ENCODE peak calls at places on chromosome 19, in nine cellular contexts. One of them, this sample, is unnamed. For H3K4me1, the result is how much of the 10 kb centered on the place peaks cover.

GRCh38 chr19:39264306-39265290 is 3.6 kb upstream of the IFNL2 start:
- DNase-seq in HCT116: no peak
- DNase-seq in tibial nerve: no peak
- DNase-seq in naive thymus-derived CD4-positive, alpha-beta T cell: no peak
- DNase-seq in fibroblast of lung: peak
- DNase-seq in Caco-2: no peak
- DNase-seq in tibial artery: no peak
- DNase-seq in IMR-90: no peak
- DNase-seq in psoas muscle: no peak
- DNase-seq in this sample: no peak

GRCh38 chr19:32201661-32202060 is 143.7 kb upstream of the ZNF507 start:
- DNase-seq in HCT116: no peak
- DNase-seq in fibroblast of lung: no peak
- DNase-seq in tibial artery: no peak
- DNase-seq in IMR-90: no peak
- DNase-seq in psoas muscle: no peak
- DNase-seq in tibial nerve: no peak
- DNase-seq in Caco-2: no peak
- DNase-seq in naive thymus-derived CD4-positive, alpha-beta T cell: no peak
- DNase-seq in this sample: no peak

GRCh38 chr19:21699197-21699596 is 68.2 kb downstream of the ZNF100 start:
- DNase-seq in HCT116: no peak
- DNase-seq in IMR-90: no peak
- DNase-seq in fibroblast of lung: no peak
- DNase-seq in naive thymus-derived CD4-positive, alpha-beta T cell: no peak
- DNase-seq in Caco-2: no peak
- DNase-seq in tibial artery: no peak
- DNase-seq in psoas muscle: no peak
- DNase-seq in tibial nerve: no peak
- DNase-seq in this sample: no peak

GRCh38 chr19:48350856-48351255 is 12.9 kb downstream of the TMEM143 start:
- DNase-seq in tibial artery: no peak
- DNase-seq in naive thymus-derived CD4-positive, alpha-beta T cell: no peak
- DNase-seq in HCT116: no peak
- DNase-seq in IMR-90: no peak
- DNase-seq in fibroblast of lung: no peak
- DNase-seq in tibial nerve: no peak
- DNase-seq in Caco-2: no peak
- DNase-seq in psoas muscle: no peak
- DNase-seq in this sample: no peak

GRCh38 chr19:45613926-45614725 is 12.1 kb upstream of the GPR4 start:
- DNase-seq in psoas muscle: no peak
- DNase-seq in fibroblast of lung: peak
- DNase-seq in Caco-2: peak
- DNase-seq in tibial artery: no peak
- DNase-seq in HCT116: peak
- DNase-seq in tibial nerve: no peak
- DNase-seq in naive thymus-derived CD4-positive, alpha-beta T cell: no peak
- DNase-seq in IMR-90: peak
- DNase-seq in this sample: no peak

GRCh38 chr19:1532003-1532402 is 8.1 kb downstream of the PLK5 start:
- DNase-seq in psoas muscle: no peak
- DNase-seq in naive thymus-derived CD4-positive, alpha-beta T cell: no peak
- DNase-seq in tibial nerve: no peak
- DNase-seq in HCT116: no peak
- DNase-seq in tibial artery: no peak
- DNase-seq in fibroblast of lung: no peak
- DNase-seq in Caco-2: no peak
- DNase-seq in IMR-90: no peak
- DNase-seq in this sample: no peak

GRCh38 chr19:3366761-3367571 is 583 bp downstream of the NFIC start:
- DNase-seq in tibial artery: peak
- DNase-seq in HCT116: no peak
- DNase-seq in tibial nerve: no peak
- DNase-seq in Caco-2: no peak
- DNase-seq in IMR-90: no peak
- DNase-seq in psoas muscle: peak
- DNase-seq in naive thymus-derived CD4-positive, alpha-beta T cell: no peak
- DNase-seq in fibroblast of lung: no peak
- DNase-seq in this sample: peak

GRCh38 chr19:45442927-45443461 is 19.3 kb upstream of the ERCC1 start:
- DNase-seq in naive thymus-derived CD4-positive, alpha-beta T cell: no peak
- DNase-seq in IMR-90: peak
- DNase-seq in HCT116: no peak
- DNase-seq in psoas muscle: no peak
- DNase-seq in tibial nerve: peak
- DNase-seq in Caco-2: peak
- DNase-seq in fibroblast of lung: peak
- DNase-seq in tibial artery: peak
- DNase-seq in this sample: peak

GRCh38 chr19:17873661-17874422 is 2.1 kb downstream of the SLC5A5 start:
- DNase-seq in naive thymus-derived CD4-positive, alpha-beta T cell: peak
- DNase-seq in tibial nerve: no peak
- DNase-seq in fibroblast of lung: no peak
- DNase-seq in IMR-90: no peak
- DNase-seq in Caco-2: peak
- DNase-seq in HCT116: peak
- DNase-seq in psoas muscle: no peak
- DNase-seq in tibial artery: no peak
- DNase-seq in this sample: no peak

GRCh38 chr19:17755977-17756670 is 4.8 kb downstream of the FCHO1 start:
- DNase-seq in Caco-2: peak
- DNase-seq in HCT116: no peak
- DNase-seq in tibial nerve: no peak
- DNase-seq in tibial artery: no peak
- DNase-seq in psoas muscle: no peak
- DNase-seq in fibroblast of lung: peak
- DNase-seq in IMR-90: peak
- DNase-seq in naive thymus-derived CD4-positive, alpha-beta T cell: no peak
- DNase-seq in this sample: no peak

GRCh38 chr19:58326501-58326913 is 287 bp upstream of the ZSCAN22 start:
- DNase-seq in HCT116: no peak
- DNase-seq in tibial artery: no peak
- DNase-seq in psoas muscle: no peak
- DNase-seq in IMR-90: no peak
- DNase-seq in Caco-2: no peak
- DNase-seq in fibroblast of lung: no peak
- DNase-seq in naive thymus-derived CD4-positive, alpha-beta T cell: no peak
- DNase-seq in tibial nerve: no peak
- DNase-seq in this sample: no peak

GRCh38 chr19:44795398-44795987 is 13.4 kb upstream of the BCAM start:
- DNase-seq in Caco-2: no peak
- DNase-seq in HCT116: no peak
- DNase-seq in tibial nerve: no peak
- DNase-seq in psoas muscle: no peak
- DNase-seq in naive thymus-derived CD4-positive, alpha-beta T cell: no peak
- DNase-seq in tibial artery: no peak
- DNase-seq in fibroblast of lung: no peak
- DNase-seq in IMR-90: no peak
- DNase-seq in this sample: no peak

GRCh38 chr19:53389591-53390377 is 5.2 kb upstream of the ZNF765 start:
- DNase-seq in IMR-90: no peak
- DNase-seq in fibroblast of lung: no peak
- DNase-seq in HCT116: no peak
- DNase-seq in naive thymus-derived CD4-positive, alpha-beta T cell: no peak
- DNase-seq in Caco-2: no peak
- DNase-seq in tibial nerve: no peak
- DNase-seq in psoas muscle: peak
- DNase-seq in tibial artery: no peak
- DNase-seq in this sample: no peak

GRCh38 chr19:29836409-29836825 is 24.6 kb downstream of the CCNE1 start:
- DNase-seq in tibial artery: no peak
- DNase-seq in IMR-90: no peak
- DNase-seq in Caco-2: no peak
- DNase-seq in HCT116: no peak
- DNase-seq in tibial nerve: no peak
- DNase-seq in psoas muscle: peak
- DNase-seq in naive thymus-derived CD4-positive, alpha-beta T cell: no peak
- DNase-seq in fibroblast of lung: no peak
- DNase-seq in this sample: no peak

GRCh38 chr19:40322951-40323615 is 25.1 kb downstream of the C19orf47 start:
- DNase-seq in naive thymus-derived CD4-positive, alpha-beta T cell: no peak
- DNase-seq in IMR-90: no peak
- DNase-seq in Caco-2: no peak
- DNase-seq in psoas muscle: no peak
- DNase-seq in HCT116: no peak
- DNase-seq in tibial artery: no peak
- DNase-seq in fibroblast of lung: no peak
- DNase-seq in tibial nerve: no peak
- DNase-seq in this sample: no peak

GRCh38 chr19:18995804-18996241 is 37.5 kb downstream of the SUGP2 start:
- DNase-seq in naive thymus-derived CD4-positive, alpha-beta T cell: no peak
- DNase-seq in fibroblast of lung: peak
- DNase-seq in IMR-90: peak
- DNase-seq in Caco-2: peak
- DNase-seq in psoas muscle: no peak
- DNase-seq in tibial nerve: no peak
- DNase-seq in HCT116: peak
- DNase-seq in tibial artery: no peak
- DNase-seq in this sample: peak

GRCh38 chr19:16330368-16330801 is 5.8 kb downstream of the KLF2 start:
- DNase-seq in tibial artery: peak
- DNase-seq in Caco-2: peak
- DNase-seq in HCT116: peak
- DNase-seq in tibial nerve: no peak
- DNase-seq in psoas muscle: peak
- DNase-seq in naive thymus-derived CD4-positive, alpha-beta T cell: peak
- DNase-seq in IMR-90: peak
- DNase-seq in fibroblast of lung: peak
- DNase-seq in this sample: peak

GRCh38 chr19:18597809-18598660 is 8.6 kb downstream of the CRLF1 start:
- DNase-seq in psoas muscle: no peak
- DNase-seq in HCT116: no peak
- DNase-seq in fibroblast of lung: no peak
- DNase-seq in Caco-2: no peak
- DNase-seq in naive thymus-derived CD4-positive, alpha-beta T cell: no peak
- DNase-seq in IMR-90: no peak
- DNase-seq in tibial artery: no peak
- DNase-seq in tibial nerve: no peak
- DNase-seq in this sample: no peak

GRCh38 chr19:2634228-2634951 is 68.1 kb downstream of the GNG7 start:
- DNase-seq in HCT116: no peak
- DNase-seq in Caco-2: no peak
- DNase-seq in fibroblast of lung: no peak
- DNase-seq in psoas muscle: no peak
- DNase-seq in tibial nerve: no peak
- DNase-seq in tibial artery: peak
- DNase-seq in naive thymus-derived CD4-positive, alpha-beta T cell: no peak
- DNase-seq in IMR-90: no peak
- DNase-seq in this sample: no peak

DNA sequence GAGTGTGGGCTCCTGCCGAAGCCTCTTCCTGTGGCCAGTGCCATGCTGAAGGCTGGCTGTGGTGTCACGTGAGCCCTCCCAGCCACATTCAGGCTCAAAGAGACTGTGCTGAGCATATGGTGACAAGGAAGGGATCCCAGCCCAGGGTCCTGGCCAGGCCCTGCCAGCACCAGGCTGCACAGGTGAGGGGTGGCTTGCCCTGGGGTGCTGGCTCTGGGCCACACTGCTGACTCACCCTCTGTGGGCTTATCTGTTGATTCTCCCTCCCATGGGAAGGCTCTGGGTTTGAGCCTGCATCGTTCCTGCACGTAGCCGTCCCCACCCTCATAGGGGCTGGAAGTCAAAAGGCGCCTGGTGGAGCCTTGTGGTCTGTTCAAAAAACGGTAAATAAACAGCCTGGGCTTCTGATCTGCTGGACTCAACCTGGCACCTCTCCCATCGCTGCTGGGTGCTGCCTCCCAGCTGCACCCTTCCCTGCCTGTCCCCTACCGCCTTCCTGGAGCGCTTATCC is 31.1 kb downstream of the DNM2 start:
- DNase-seq in tibial artery: no peak
- DNase-seq in IMR-90: no peak
- DNase-seq in psoas muscle: no peak
- DNase-seq in naive thymus-derived CD4-positive, alpha-beta T cell: no peak
- DNase-seq in Caco-2: no peak
- DNase-seq in fibroblast of lung: peak
- DNase-seq in HCT116: peak
- DNase-seq in tibial nerve: no peak
- DNase-seq in this sample: no peak
- H3K4me1 ChIP-seq in tibial artery: half or more
- H3K4me1 ChIP-seq in IMR-90: under half
- H3K4me1 ChIP-seq in psoas muscle: under half
- H3K4me1 ChIP-seq in naive thymus-derived CD4-positive, alpha-beta T cell: under half
- H3K4me1 ChIP-seq in Caco-2: under half
- H3K4me1 ChIP-seq in fibroblast of lung: under half
- H3K4me1 ChIP-seq in HCT116: half or more
- H3K4me1 ChIP-seq in tibial nerve: half or more
- H3K4me1 ChIP-seq in this sample: under half

DNA sequence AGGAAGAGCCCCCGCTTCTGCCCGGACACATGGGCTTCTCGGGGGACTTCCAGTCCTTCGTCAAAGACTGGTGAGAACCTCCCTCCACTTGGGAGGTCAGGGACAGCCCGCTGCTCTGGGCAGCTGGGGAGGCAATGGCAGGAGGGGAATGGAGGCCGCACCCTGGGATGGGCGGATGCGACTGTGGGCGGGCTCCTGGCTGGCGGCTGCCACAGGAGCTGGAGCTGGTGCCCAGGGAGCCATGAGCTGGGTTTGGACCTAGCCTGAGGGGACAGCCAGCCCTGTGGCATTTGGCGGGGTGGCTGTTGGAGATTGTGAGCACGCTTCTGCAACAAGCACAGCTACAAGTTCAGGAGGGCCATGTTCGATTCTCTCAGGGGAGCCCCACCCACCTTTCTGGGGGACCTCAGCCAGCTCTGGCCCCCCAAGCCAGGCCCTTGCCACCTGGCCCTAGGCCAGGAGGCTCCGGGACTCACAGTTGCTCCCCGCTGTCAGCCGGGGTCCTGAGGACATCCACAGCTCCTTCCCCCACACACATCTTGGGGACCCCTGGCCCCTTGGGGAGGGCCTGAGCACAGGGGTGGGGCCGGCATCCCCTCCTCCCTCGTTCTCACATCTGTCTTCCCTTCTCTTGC is 3.0 kb upstream of the TGFBR3L start:
- DNase-seq in tibial artery: no peak
- DNase-seq in fibroblast of lung: no peak
- DNase-seq in HCT116: no peak
- DNase-seq in psoas muscle: no peak
- DNase-seq in naive thymus-derived CD4-positive, alpha-beta T cell: no peak
- DNase-seq in IMR-90: no peak
- DNase-seq in Caco-2: no peak
- DNase-seq in tibial nerve: no peak
- DNase-seq in this sample: no peak
- H3K4me1 ChIP-seq in tibial artery: under half
- H3K4me1 ChIP-seq in fibroblast of lung: under half
- H3K4me1 ChIP-seq in HCT116: under half
- H3K4me1 ChIP-seq in psoas muscle: under half
- H3K4me1 ChIP-seq in naive thymus-derived CD4-positive, alpha-beta T cell: under half
- H3K4me1 ChIP-seq in IMR-90: under half
- H3K4me1 ChIP-seq in Caco-2: under half
- H3K4me1 ChIP-seq in tibial nerve: under half
- H3K4me1 ChIP-seq in this sample: under half

GRCh38 chr19:34178276-34178614 is 5.9 kb downstream of the LSM14A start:
- DNase-seq in tibial nerve: no peak
- DNase-seq in HCT116: no peak
- DNase-seq in tibial artery: no peak
- DNase-seq in IMR-90: no peak
- DNase-seq in naive thymus-derived CD4-positive, alpha-beta T cell: peak
- DNase-seq in Caco-2: no peak
- DNase-seq in fibroblast of lung: no peak
- DNase-seq in psoas muscle: no peak
- DNase-seq in this sample: no peak
- H3K4me1 ChIP-seq in tibial nerve: half or more
- H3K4me1 ChIP-seq in HCT116: under half
- H3K4me1 ChIP-seq in tibial artery: half or more
- H3K4me1 ChIP-seq in IMR-90: under half
- H3K4me1 ChIP-seq in naive thymus-derived CD4-positive, alpha-beta T cell: half or more
- H3K4me1 ChIP-seq in Caco-2: under half
- H3K4me1 ChIP-seq in fibroblast of lung: under half
- H3K4me1 ChIP-seq in psoas muscle: half or more
- H3K4me1 ChIP-seq in this sample: half or more

GRCh38 chr19:13162749-13163608 is 12.8 kb downstream of the IER2 start:
- DNase-seq in tibial artery: peak
- DNase-seq in IMR-90: peak
- DNase-seq in tibial nerve: peak
- DNase-seq in psoas muscle: peak
- DNase-seq in HCT116: peak
- DNase-seq in Caco-2: peak
- DNase-seq in fibroblast of lung: peak
- DNase-seq in naive thymus-derived CD4-positive, alpha-beta T cell: peak
- DNase-seq in this sample: peak
- H3K4me1 ChIP-seq in tibial artery: half or more
- H3K4me1 ChIP-seq in IMR-90: under half
- H3K4me1 ChIP-seq in tibial nerve: half or more
- H3K4me1 ChIP-seq in psoas muscle: under half
- H3K4me1 ChIP-seq in HCT116: half or more
- H3K4me1 ChIP-seq in Caco-2: under half
- H3K4me1 ChIP-seq in fibroblast of lung: under half
- H3K4me1 ChIP-seq in naive thymus-derived CD4-positive, alpha-beta T cell: half or more
- H3K4me1 ChIP-seq in this sample: under half